ENCODE peak calls at places on chromosome 3, in eight cellular contexts. One of them, this sample, is unnamed.
A peak's percentile ranks its signal among the peaks of the same experiment; 100 is the strongest.

GRCh38 chr3:178236555-178237277 is 299.5 kb upstream of the KCNMB2 start:
- DNase-seq in stromal cell of bone marrow: peak; percentile 48
- DNase-seq in T-helper 2 cell: no peak
- DNase-seq in NCI-H1694: no peak
- DNase-seq in memory B cell: no peak
- DNase-seq in stimulated activated CD4-positive, alpha-beta T cell treated with anti-CD3 and anti-CD28 coated beads, Interleukin-15, amount 100 ng/mL, for 48 hours: no peak
- DNase-seq in HuH-7.5: no peak
- DNase-seq in Ammon's horn: no peak
- DNase-seq in this sample: no peak

GRCh38 chr3:69724722-69725435 is 14.4 kb upstream of the MITF start:
- DNase-seq in stromal cell of bone marrow: no peak
- DNase-seq in T-helper 2 cell: no peak
- DNase-seq in NCI-H1694: no peak
- DNase-seq in memory B cell: no peak
- DNase-seq in stimulated activated CD4-positive, alpha-beta T cell treated with anti-CD3 and anti-CD28 coated beads, Interleukin-15, amount 100 ng/mL, for 48 hours: no peak
- DNase-seq in HuH-7.5: no peak
- DNase-seq in Ammon's horn: no peak
- DNase-seq in this sample: no peak

GRCh38 chr3:154430014-154430413 is at the start of gene GPR149:
- DNase-seq in stromal cell of bone marrow: no peak
- DNase-seq in T-helper 2 cell: no peak
- DNase-seq in NCI-H1694: no peak
- DNase-seq in memory B cell: no peak
- DNase-seq in stimulated activated CD4-positive, alpha-beta T cell treated with anti-CD3 and anti-CD28 coated beads, Interleukin-15, amount 100 ng/mL, for 48 hours: no peak
- DNase-seq in HuH-7.5: no peak
- DNase-seq in Ammon's horn: peak; percentile 3
- DNase-seq in this sample: no peak

GRCh38 chr3:130383424-130383823 is 38.0 kb downstream of the COL6A5 start:
- DNase-seq in stromal cell of bone marrow: no peak
- DNase-seq in T-helper 2 cell: no peak
- DNase-seq in NCI-H1694: no peak
- DNase-seq in memory B cell: no peak
- DNase-seq in stimulated activated CD4-positive, alpha-beta T cell treated with anti-CD3 and anti-CD28 coated beads, Interleukin-15, amount 100 ng/mL, for 48 hours: no peak
- DNase-seq in HuH-7.5: no peak
- DNase-seq in Ammon's horn: no peak
- DNase-seq in this sample: no peak

GRCh38 chr3:97795951-97796350 is 25.9 kb upstream of the CRYBG3 start:
- DNase-seq in stromal cell of bone marrow: no peak
- DNase-seq in T-helper 2 cell: no peak
- DNase-seq in NCI-H1694: no peak
- DNase-seq in memory B cell: no peak
- DNase-seq in stimulated activated CD4-positive, alpha-beta T cell treated with anti-CD3 and anti-CD28 coated beads, Interleukin-15, amount 100 ng/mL, for 48 hours: no peak
- DNase-seq in HuH-7.5: no peak
- DNase-seq in Ammon's horn: no peak
- DNase-seq in this sample: no peak

GRCh38 chr3:31166249-31166885 is 271.9 kb upstream of the GADL1 start:
- DNase-seq in stromal cell of bone marrow: peak; percentile 65
- DNase-seq in T-helper 2 cell: no peak
- DNase-seq in NCI-H1694: no peak
- DNase-seq in memory B cell: no peak
- DNase-seq in stimulated activated CD4-positive, alpha-beta T cell treated with anti-CD3 and anti-CD28 coated beads, Interleukin-15, amount 100 ng/mL, for 48 hours: no peak
- DNase-seq in HuH-7.5: no peak
- DNase-seq in Ammon's horn: no peak
- DNase-seq in this sample: peak; percentile 33

GRCh38 chr3:126113733-126114132 is 29.8 kb upstream of the SLC41A3 start:
- DNase-seq in stromal cell of bone marrow: no peak
- DNase-seq in T-helper 2 cell: no peak
- DNase-seq in NCI-H1694: no peak
- DNase-seq in memory B cell: no peak
- DNase-seq in stimulated activated CD4-positive, alpha-beta T cell treated with anti-CD3 and anti-CD28 coated beads, Interleukin-15, amount 100 ng/mL, for 48 hours: no peak
- DNase-seq in HuH-7.5: peak; percentile 49
- DNase-seq in Ammon's horn: no peak
- DNase-seq in this sample: no peak

GRCh38 chr3:170848294-170848917 is 21.6 kb downstream of the RPL22L1 start:
- DNase-seq in stromal cell of bone marrow: peak; percentile 20
- DNase-seq in T-helper 2 cell: no peak
- DNase-seq in NCI-H1694: no peak
- DNase-seq in memory B cell: no peak
- DNase-seq in stimulated activated CD4-positive, alpha-beta T cell treated with anti-CD3 and anti-CD28 coated beads, Interleukin-15, amount 100 ng/mL, for 48 hours: no peak
- DNase-seq in HuH-7.5: no peak
- DNase-seq in Ammon's horn: no peak
- DNase-seq in this sample: no peak

GRCh38 chr3:41508063-41508696 is 308.9 kb downstream of the CTNNB1 start:
- DNase-seq in stromal cell of bone marrow: no peak
- DNase-seq in T-helper 2 cell: no peak
- DNase-seq in NCI-H1694: no peak
- DNase-seq in memory B cell: no peak
- DNase-seq in stimulated activated CD4-positive, alpha-beta T cell treated with anti-CD3 and anti-CD28 coated beads, Interleukin-15, amount 100 ng/mL, for 48 hours: no peak
- DNase-seq in HuH-7.5: no peak
- DNase-seq in Ammon's horn: no peak
- DNase-seq in this sample: no peak

GRCh38 chr3:158105124-158105709 is 1.0 kb downstream of the SHOX2 start:
- DNase-seq in stromal cell of bone marrow: no peak
- DNase-seq in T-helper 2 cell: no peak
- DNase-seq in NCI-H1694: no peak
- DNase-seq in memory B cell: no peak
- DNase-seq in stimulated activated CD4-positive, alpha-beta T cell treated with anti-CD3 and anti-CD28 coated beads, Interleukin-15, amount 100 ng/mL, for 48 hours: no peak
- DNase-seq in HuH-7.5: no peak
- DNase-seq in Ammon's horn: no peak
- DNase-seq in this sample: no peak

GRCh38 chr3:9153763-9154601 is 95.5 kb downstream of the SRGAP3 start:
- DNase-seq in stromal cell of bone marrow: peak; percentile 85
- DNase-seq in T-helper 2 cell: no peak
- DNase-seq in NCI-H1694: no peak
- DNase-seq in memory B cell: no peak
- DNase-seq in stimulated activated CD4-positive, alpha-beta T cell treated with anti-CD3 and anti-CD28 coated beads, Interleukin-15, amount 100 ng/mL, for 48 hours: no peak
- DNase-seq in HuH-7.5: no peak
- DNase-seq in Ammon's horn: peak; percentile 60
- DNase-seq in this sample: no peak

GRCh38 chr3:147356909-147357733 is 49.2 kb downstream of the ZIC4 start:
- DNase-seq in stromal cell of bone marrow: no peak
- DNase-seq in T-helper 2 cell: no peak
- DNase-seq in NCI-H1694: no peak
- DNase-seq in memory B cell: no peak
- DNase-seq in stimulated activated CD4-positive, alpha-beta T cell treated with anti-CD3 and anti-CD28 coated beads, Interleukin-15, amount 100 ng/mL, for 48 hours: no peak
- DNase-seq in HuH-7.5: no peak
- DNase-seq in Ammon's horn: no peak
- DNase-seq in this sample: no peak

This sample was measured in Panc1.